ENCODE peak calls at places on chromosomes 3 and 15, in nine cellular contexts. Z, P, L, V, Y, M, G, O and K are unnamed samples.

GRCh38 chr15:94246016-94246415 is 14.7 kb downstream of the MCTP2 start:
- DNase-seq in Z (no peak), P (no peak), L (no peak), V (no peak), Y (no peak), M (no peak), G (no peak), O (no peak), K (no peak)

GRCh38 chr15:50321680-50322079 is 33.3 kb downstream of the GABPB1 start:
- DNase-seq in Z (no peak), P (no peak), L (no peak), V (no peak), Y (no peak), M (no peak), G (no peak), O (no peak), K (no peak)

GRCh38 chr15:91864669-91865068 is 11.2 kb downstream of the SLCO3A1 start:
- DNase-seq in Z (no peak), P (no peak), L (no peak), V (peak), Y (no peak), M (no peak), G (no peak), O (no peak), K (peak)

GRCh38 chr15:75776075-75776443 is 63.4 kb upstream of the CSPG4 start:
- DNase-seq in Z (no peak), P (no peak), L (no peak), V (no peak), Y (peak), M (peak), G (no peak), O (no peak), K (no peak)

GRCh38 chr3:150798122-150798618 is 35.2 kb upstream of the SIAH2 start:
- DNase-seq in Z (no peak), P (no peak), L (no peak), V (peak), Y (peak), M (no peak), G (no peak), O (no peak), K (no peak)

GRCh38 chr3:133491481-133492059 is 81.9 kb upstream of the CDV3 start:
- DNase-seq in Z (peak), P (no peak), L (no peak), V (peak), Y (no peak), M (no peak), G (no peak), O (no peak), K (no peak)

GRCh38 chr15:74403590-74403919 is 30.2 kb downstream of the SEMA7A start:
- DNase-seq in Z (no peak), P (no peak), L (no peak), V (no peak), Y (no peak), M (no peak), G (no peak), O (no peak), K (no peak)

GRCh38 chr3:16132926-16133325 is 41.6 kb upstream of the GALNT15 start:
- DNase-seq in Z (no peak), P (no peak), L (peak), V (no peak), Y (no peak), M (peak), G (no peak), O (no peak), K (no peak)

GRCh38 chr3:5160926-5161858 is 26.3 kb upstream of the EDEM1 start:
- DNase-seq in Z (no peak), P (no peak), L (no peak), V (no peak), Y (peak), M (no peak), G (no peak), O (no peak), K (no peak)

GRCh38 chr3:71051893-71052687 is 531.4 kb downstream of the FOXP1 start:
- DNase-seq in Z (no peak), P (no peak), L (no peak), V (no peak), Y (no peak), M (peak), G (no peak), O (no peak), K (no peak)

GRCh38 chr3:55538158-55538557 is 51.1 kb upstream of the WNT5A start:
- DNase-seq in Z (no peak), P (no peak), L (no peak), V (no peak), Y (no peak), M (no peak), G (no peak), O (no peak), K (no peak)

GRCh38 chr3:173932624-173933023 is 535.1 kb downstream of the NLGN1 start:
- DNase-seq in Z (no peak), P (no peak), L (peak), V (no peak), Y (peak), M (peak), G (peak), O (peak), K (no peak)

GRCh38 chr3:190094201-190094718 is 26.4 kb downstream of the P3H2 start:
- DNase-seq in Z (no peak), P (no peak), L (peak), V (no peak), Y (peak), M (peak), G (no peak), O (no peak), K (no peak)

GRCh38 chr15:70410371-70410975 is 312.8 kb upstream of the TLE3 start:
- DNase-seq in Z (no peak), P (no peak), L (no peak), V (no peak), Y (no peak), M (no peak), G (no peak), O (no peak), K (no peak)

GRCh38 chr15:42151012-42151615 is 5.3 kb downstream of the PLA2G4F start:
- DNase-seq in Z (peak), P (no peak), L (no peak), V (no peak), Y (no peak), M (no peak), G (no peak), O (no peak), K (no peak)

GRCh38 chr3:123521179-123521969 is 63.5 kb downstream of the HACD2 start:
- DNase-seq in Z (no peak), P (no peak), L (no peak), V (no peak), Y (no peak), M (peak), G (no peak), O (no peak), K (no peak)

GRCh38 chr3:87780808-87781207 is 278.0 kb downstream of the CGGBP1 start:
- DNase-seq in Z (no peak), P (no peak), L (no peak), V (no peak), Y (no peak), M (no peak), G (no peak), O (no peak), K (no peak)

GRCh38 chr15:75032391-75032790 is 9.0 kb downstream of the PPCDC start:
- DNase-seq in Z (no peak), P (no peak), L (no peak), V (no peak), Y (no peak), M (no peak), G (no peak), O (no peak), K (no peak)

GRCh38 chr3:42662813-42663535 is 9.5 kb downstream of the ZBTB47 start:
- DNase-seq in Z (no peak), P (no peak), L (no peak), V (no peak), Y (no peak), M (no peak), G (no peak), O (no peak), K (no peak)

GRCh38 chr3:57942872-57943283 is 65.3 kb upstream of the FLNB start:
- DNase-seq in Z (no peak), P (no peak), L (no peak), V (no peak), Y (peak), M (no peak), G (no peak), O (peak), K (no peak)

GRCh38 chr15:52163321-52164190 is 27.6 kb downstream of the GNB5 start:
- DNase-seq in Z (no peak), P (no peak), L (no peak), V (peak), Y (no peak), M (no peak), G (no peak), O (no peak), K (peak)

GRCh38 chr3:17398959-17399551 is 343.4 kb downstream of the TBC1D5 start:
- DNase-seq in Z (no peak), P (no peak), L (no peak), V (peak), Y (no peak), M (no peak), G (no peak), O (no peak), K (peak)

GRCh38 chr15:93523490-93523889 is 434.5 kb upstream of the RGMA start:
- DNase-seq in Z (no peak), P (no peak), L (no peak), V (no peak), Y (no peak), M (peak), G (no peak), O (no peak), K (no peak)

GRCh38 chr3:123296261-123296660 is 94.5 kb downstream of the SEC22A start:
- DNase-seq in Z (no peak), P (no peak), L (no peak), V (no peak), Y (no peak), M (no peak), G (no peak), O (no peak), K (no peak)

GRCh38 chr3:118938183-118938961 is 96.3 kb downstream of the IGSF11 start:
- DNase-seq in Z (no peak), P (no peak), L (no peak), V (no peak), Y (peak), M (peak), G (no peak), O (no peak), K (no peak)